ENCODE peak calls at places on chromosomes 1 and 21, in six cellular contexts. T, H, B, A, L and M are unnamed samples.
A peak's percentile ranks its signal among the peaks of the same experiment; 100 is the strongest.

GRCh38 chr1:233867028-233867427 is 37.4 kb upstream of the SLC35F3 start:
- DNase-seq in L (no peak), A (no peak), H (no peak), B (no peak), T (no peak), M (no peak)

GRCh38 chr21:29245104-29245643 is 53.5 kb upstream of the BACH1 start:
- DNase-seq in H (no peak), L (no peak), T (no peak), B (no peak), A (no peak), M (no peak)

GRCh38 chr1:26019641-26020315 is 1.8 kb upstream of the EXTL1 start:
- DNase-seq in B (no peak), A (peak; percentile 70), H (peak; percentile 68), T (no peak), L (no peak), M (peak; percentile 30)

GRCh38 chr21:27564684-27565280 is 597.9 kb upstream of the ADAMTS5 start:
- DNase-seq in H (peak; percentile 78), L (peak; percentile 17), A (peak; percentile 82), B (peak; percentile 75), T (peak; percentile 20), M (peak; percentile 68)

GRCh38 chr1:16241116-16241763 is 4.3 kb upstream of the CPLANE2 start:
- DNase-seq in L (no peak), T (no peak), B (no peak), H (no peak), A (no peak), M (no peak)

GRCh38 chr1:220121791-220122530 is 28.0 kb downstream of the IARS2 start:
- DNase-seq in T (no peak), B (no peak), H (peak; percentile 44), L (no peak), A (no peak), M (no peak)

GRCh38 chr1:156571959-156572662 is at the start of gene IQGAP3:
- DNase-seq in T (peak; percentile 47), L (peak; percentile 81), H (peak; percentile 84), A (peak; percentile 91), B (peak; percentile 82), M (peak; percentile 83)

GRCh38 chr1:220825819-220826551 is 39.3 kb downstream of the MTARC1 start:
- DNase-seq in B (peak; percentile 47), H (peak; percentile 57), L (peak; percentile 34), A (peak; percentile 39), T (no peak), M (no peak)

DNA sequence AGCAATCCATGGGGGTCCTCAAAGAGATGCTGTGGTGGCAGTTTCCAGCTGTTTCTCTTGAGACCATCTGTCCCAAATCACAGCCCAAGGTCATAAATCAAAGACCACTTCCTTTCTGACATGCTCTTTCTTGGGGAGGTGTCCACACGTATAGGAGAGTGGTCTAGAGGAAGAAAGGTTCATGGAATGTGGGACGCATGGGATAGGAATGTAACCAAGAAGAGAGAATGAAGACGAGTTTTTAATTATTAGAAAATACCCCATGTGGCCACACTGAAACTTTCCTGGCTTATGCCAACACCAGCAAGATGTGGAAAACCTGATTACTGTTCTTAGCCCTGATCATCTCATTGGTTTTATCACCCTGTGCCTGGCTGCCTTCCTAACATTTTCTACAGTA is 124.2 kb upstream of the IFFO2 start:
- DNase-seq in L (no peak), A (no peak), H (peak; percentile 34), T (no peak), B (peak; percentile 32), M (no peak)
- TF ChIP-seq CTCF in L (no peak), A (no peak), H (no peak), T (no peak), B (no peak), M (no peak)

GRCh38 chr1:24928631-24929090 is 1.4 kb downstream of the RUNX3 start:
- DNase-seq in T (no peak), L (no peak), A (no peak), B (no peak), H (no peak), M (no peak)
- H3K4me3 ChIP-seq in T (no peak overlapping the region), L (no peak overlapping the region), A (peak overlapping the region; percentile 22), B (no peak overlapping the region), H (no peak overlapping the region), M (no peak overlapping the region)

DNA sequence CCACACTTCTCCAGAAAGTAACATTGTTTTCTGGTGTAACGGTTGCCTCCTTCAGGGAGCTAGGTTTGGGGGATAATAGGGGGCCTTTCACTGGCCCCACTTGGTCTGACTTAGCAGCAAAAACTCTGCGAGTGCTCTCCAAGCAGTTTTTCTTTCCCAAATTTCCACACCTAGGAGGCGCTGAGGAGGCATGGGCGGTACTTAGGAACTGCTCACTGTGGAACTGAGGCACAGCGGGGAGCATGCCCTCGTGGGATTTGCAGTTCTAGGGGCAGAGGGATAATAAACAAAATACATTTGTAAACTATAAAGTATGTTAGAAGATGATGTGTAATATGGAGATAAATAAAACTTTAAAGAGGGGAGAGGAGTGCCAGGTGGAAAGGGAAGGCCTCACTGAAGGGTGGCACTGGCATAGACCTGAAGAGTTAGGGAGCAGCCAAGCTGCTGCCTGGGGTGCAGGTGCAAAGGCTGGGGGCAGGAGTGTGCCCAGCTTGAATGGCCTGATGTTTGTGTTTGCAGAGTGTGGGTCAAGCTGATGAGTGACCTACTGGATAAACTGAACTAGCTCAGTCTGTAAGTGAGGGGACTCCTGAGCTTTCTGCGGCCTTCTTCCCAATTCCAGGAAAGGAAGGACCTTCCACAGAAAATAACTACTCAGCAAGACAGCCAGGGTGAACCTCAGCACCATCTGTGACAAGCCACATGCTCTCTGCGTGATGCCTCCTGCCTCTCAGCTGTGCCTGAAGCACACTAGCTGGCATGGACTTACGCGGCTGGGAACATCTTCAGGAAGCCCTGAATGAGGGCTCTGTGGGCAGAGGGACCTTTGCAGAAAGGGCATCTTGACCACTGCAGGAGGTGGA is 1.9 kb downstream of the EPHX1 start:
- DNase-seq in H (peak; percentile 48), A (peak; percentile 24), B (no peak), T (no peak), L (no peak), M (no peak)
- TF ChIP-seq CTCF in H (peak; percentile 69), A (peak; percentile 27), B (peak; percentile 48), T (peak; percentile 54), L (peak; percentile 39), M (peak; percentile 52)

DNA sequence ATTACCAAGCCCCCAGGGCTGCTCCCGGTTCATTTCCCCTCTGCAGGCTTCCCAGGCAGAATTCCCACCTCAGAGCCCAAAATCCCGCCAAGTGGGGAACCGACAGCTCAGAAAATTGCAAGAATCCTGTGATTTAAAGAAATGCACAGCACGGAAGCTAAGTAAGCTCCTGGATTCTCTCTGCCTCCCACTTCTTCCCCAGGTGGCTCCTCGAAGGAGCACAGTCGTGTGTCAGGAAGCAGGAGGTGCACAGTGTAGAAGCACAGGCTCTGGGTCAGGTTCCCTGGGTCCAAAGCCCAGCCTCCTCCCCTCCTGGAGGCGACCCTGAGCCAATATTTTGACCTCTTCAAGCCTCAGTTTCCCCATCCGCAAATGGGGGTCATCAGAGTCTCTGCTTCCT is 74.7 kb downstream of the FBXO2 start:
- DNase-seq in T (no peak), B (no peak), L (no peak), H (no peak), A (no peak), M (no peak)
- H3K4me3 ChIP-seq in T (no peak overlapping the region), B (no peak overlapping the region), L (no peak overlapping the region), H (no peak overlapping the region), A (no peak overlapping the region), M (no peak overlapping the region)

GRCh38 chr1:184379111-184379752 is 7.6 kb upstream of the C1orf21 start:
- DNase-seq in L (no peak), T (no peak), B (no peak), H (no peak), A (peak; percentile 11), M (no peak)
- TF ChIP-seq CTCF in L (peak; percentile 19), T (peak; percentile 5), B (peak; percentile 22), H (peak; percentile 3), A (no peak), M (no peak)

DNA sequence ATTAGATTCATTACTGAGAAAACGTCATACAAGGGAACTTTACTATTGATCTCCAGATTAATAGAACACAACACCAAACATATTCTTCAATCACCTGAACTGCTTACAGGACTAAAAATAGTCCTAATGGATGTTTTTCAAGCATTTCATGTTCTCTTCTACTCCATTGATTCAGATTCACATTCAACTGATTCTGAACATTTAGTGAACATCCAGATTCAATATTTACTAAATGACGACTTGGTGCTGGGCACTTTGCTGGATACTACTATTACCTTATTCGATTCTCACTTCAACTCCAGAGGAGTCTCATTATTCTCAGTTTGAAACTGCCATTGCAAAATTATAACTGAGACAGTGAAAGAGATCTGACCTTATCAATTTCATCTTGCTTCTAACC is 18.8 kb upstream of the SUCO start:
- DNase-seq in T (no peak), B (no peak), L (no peak), A (no peak), H (no peak), M (no peak)
- H3K4me3 ChIP-seq in T (no peak overlapping the region), B (no peak overlapping the region), L (no peak overlapping the region), A (no peak overlapping the region), H (no peak overlapping the region), M (no peak overlapping the region)